ENCODE peak calls at places on chromosomes 16 and 17, in nine cellular contexts. D is HTR-8/SVneo, Y is H54, W is hypothalamus, P is mucosa of gallbladder, E is upper lobe of right lung, X is NCI-H1694, L is T-helper 1 cell, G is T-helper 17 cell. O is an unnamed sample.

GRCh38 chr16:593406-593805 is 3.5 kb downstream of the RAB40C start:
- DNase-seq in W (no peak), Y (no peak), D (no peak), X (no peak), G (no peak), L (no peak), P (peak; percentile 81), E (no peak), O (no peak)

GRCh38 chr16:77336637-77337036 is 98.2 kb downstream of the ADAMTS18 start:
- DNase-seq in Y (no peak), P (no peak), E (no peak), G (no peak), L (no peak), W (no peak), X (no peak), D (no peak), O (no peak)

GRCh38 chr17:22128723-22129122 is 436.4 kb downstream of the KCNJ18 start:
- DNase-seq in G (no peak), D (no peak), P (no peak), W (no peak), L (no peak), Y (no peak), X (no peak), E (no peak), O (no peak)

GRCh38 chr16:49491736-49492089 is 118.1 kb downstream of the C16orf78 start:
- DNase-seq in L (no peak), D (no peak), E (peak; percentile 56), Y (no peak), W (peak; percentile 26), P (no peak), X (peak; percentile 68), G (no peak), O (no peak)

GRCh38 chr17:2892305-2892971 is 96.2 kb downstream of the RAP1GAP2 start:
- DNase-seq in L (no peak), E (no peak), Y (peak; percentile 90), G (no peak), W (no peak), X (no peak), D (peak; percentile 96), P (peak; percentile 50), O (no peak)

GRCh38 chr16:72725643-72726042 is 322.3 kb downstream of the ZFHX3 start:
- DNase-seq in G (no peak), E (no peak), W (no peak), L (no peak), Y (no peak), D (no peak), X (no peak), P (no peak), O (no peak)

GRCh38 chr17:82241183-82241925 is 12.5 kb downstream of the SLC16A3 start:
- DNase-seq in E (peak; percentile 92), X (no peak), G (no peak), Y (peak; percentile 84), L (no peak), D (no peak), W (peak; percentile 71), P (peak; percentile 80), O (no peak)

GRCh38 chr17:57599271-57600045 is 145.6 kb downstream of the CCDC182 start:
- DNase-seq in Y (no peak), X (no peak), E (peak; percentile 28), D (no peak), G (no peak), L (no peak), P (no peak), W (no peak), O (no peak)

GRCh38 chr16:636206-637080 is at the start of gene METTL26:
- DNase-seq in E (peak; percentile 98), P (peak; percentile 96), G (peak; percentile 89), X (peak; percentile 82), Y (peak; percentile 95), D (peak; percentile 95), W (peak; percentile 98), L (peak; percentile 91), O (peak; percentile 99)

GRCh38 chr17:68909066-68909465 is 46.1 kb downstream of the ABCA8 start:
- DNase-seq in L (no peak), X (no peak), D (peak; percentile 53), P (peak; percentile 46), E (no peak), Y (peak; percentile 8), W (no peak), G (no peak), O (peak; percentile 11)

GRCh38 chr17:28347261-28347891 is 10.0 kb downstream of the POLDIP2 start:
- DNase-seq in L (no peak), D (peak; percentile 71), G (no peak), P (peak; percentile 44), X (no peak), W (no peak), Y (peak; percentile 71), E (peak; percentile 60), O (no peak)

GRCh38 chr17:71084219-71084618 is 914.9 kb downstream of the KCNJ2 start:
- DNase-seq in P (no peak), D (peak; percentile 12), G (no peak), X (no peak), Y (peak; percentile 10), E (no peak), W (no peak), L (no peak), O (no peak)

GRCh38 chr17:17252149-17252810 is 15.3 kb upstream of the FLCN start:
- DNase-seq in Y (no peak), G (no peak), E (no peak), L (no peak), P (no peak), D (no peak), W (no peak), X (no peak), O (no peak)

GRCh38 chr16:85394511-85395206 is 218.5 kb upstream of the GSE1 start:
- DNase-seq in X (peak; percentile 74), D (no peak), L (no peak), Y (no peak), P (no peak), G (no peak), E (peak; percentile 48), W (no peak), O (no peak)

GRCh38 chr16:79169239-79169638 is 431.3 kb downstream of the MAF start:
- DNase-seq in P (no peak), W (no peak), D (no peak), L (no peak), Y (no peak), X (no peak), E (no peak), G (no peak), O (no peak)

GRCh38 chr16:87276926-87277325 is 40.3 kb downstream of the C16orf95 start:
- DNase-seq in E (peak; percentile 27), L (no peak), D (no peak), G (no peak), W (no peak), X (no peak), P (no peak), Y (no peak), O (no peak)

GRCh38 chr17:58310511-58311428 is 17.8 kb downstream of the TSPOAP1 start:
- DNase-seq in X (peak; percentile 86), L (no peak), D (no peak), G (no peak), Y (no peak), E (peak; percentile 46), W (no peak), P (peak; percentile 6), O (peak; percentile 14)

GRCh38 chr16:27232061-27232841 is 28.9 kb downstream of the KDM8 start:
- DNase-seq in X (no peak), G (no peak), P (no peak), D (no peak), W (peak; percentile 34), E (no peak), Y (no peak), L (no peak), O (no peak)

GRCh38 chr16:88882358-88883030 is 16.0 kb upstream of the PABPN1L start:
- DNase-seq in D (no peak), L (no peak), W (no peak), E (no peak), X (no peak), Y (no peak), P (no peak), G (no peak), O (no peak)

GRCh38 chr17:38745545-38745944 is 2.6 kb downstream of the PCGF2 start:
- DNase-seq in P (no peak), E (no peak), W (no peak), L (no peak), X (no peak), D (no peak), G (no peak), Y (no peak), O (no peak)

GRCh38 chr16:11806721-11807120 is 9.7 kb upstream of the ZC3H7A start:
- DNase-seq in X (no peak), E (peak; percentile 45), D (no peak), P (no peak), Y (no peak), G (no peak), W (no peak), L (no peak), O (no peak)

GRCh38 chr17:77375917-77376651 is 235.3 kb downstream of the SEC14L1 start:
- DNase-seq in X (no peak), Y (no peak), P (no peak), D (no peak), L (peak; percentile 53), W (no peak), G (peak; percentile 46), E (no peak), O (peak; percentile 59)

GRCh38 chr17:76038050-76038449 is 10.9 kb upstream of the EVPL start:
- DNase-seq in G (no peak), E (no peak), P (no peak), Y (no peak), L (no peak), D (no peak), W (no peak), X (no peak), O (no peak)

GRCh38 chr16:72809446-72809845 is 238.5 kb downstream of the ZFHX3 start:
- DNase-seq in Y (no peak), W (no peak), E (no peak), L (no peak), G (no peak), D (no peak), P (no peak), X (no peak), O (no peak)

GRCh38 chr17:42121066-42121769 is at the start of gene KAT2A:
- DNase-seq in W (peak; percentile 69), L (peak; percentile 71), D (peak; percentile 99), G (peak; percentile 64), X (peak; percentile 83), P (peak; percentile 80), Y (peak; percentile 95), E (peak; percentile 91), O (peak; percentile 97)

GRCh38 chr17:50691550-50692447 is 15.9 kb downstream of the ANKRD40 start:
- DNase-seq in P (peak; percentile 69), L (no peak), X (peak; percentile 13), D (no peak), G (no peak), Y (no peak), W (peak; percentile 6), E (peak; percentile 27), O (no peak)

GRCh38 chr16:80610489-80611156 is 69.8 kb downstream of the DYNLRB2 start:
- DNase-seq in D (no peak), E (no peak), Y (no peak), W (no peak), X (no peak), G (no peak), P (no peak), L (no peak), O (no peak)

GRCh38 chr17:63331301-63331700 is 114.8 kb downstream of the CYB561 start:
- DNase-seq in D (no peak), P (no peak), X (no peak), L (no peak), G (no peak), W (no peak), Y (no peak), E (no peak), O (no peak)

GRCh38 chr17:77516902-77517301 is 376.1 kb downstream of the SEC14L1 start:
- DNase-seq in X (no peak), E (peak; percentile 22), G (no peak), P (no peak), Y (no peak), L (no peak), D (no peak), W (no peak), O (no peak)

GRCh38 chr17:82031303-82031884 is at the start of gene RAC3:
- DNase-seq in Y (peak; percentile 65), D (peak; percentile 45), P (no peak), L (no peak), E (no peak), G (no peak), X (no peak), W (no peak), O (peak; percentile 73)

GRCh38 chr16:54706406-54706805 is 224.3 kb upstream of the IRX5 start:
- DNase-seq in E (no peak), L (no peak), W (no peak), G (no peak), P (no peak), D (no peak), X (no peak), Y (no peak), O (no peak)

O was measured in GM12891.